ENCODE peak calls at places on chromosomes 7 and 10, in ten cellular contexts. N is CD8-positive, alpha-beta T cell; P is sigmoid colon; Y is naive thymus-derived CD4-positive, alpha-beta T cell; O is spleen; L is tibial nerve; D is GM23338; J is heart right ventricle; G is upper lobe of right lung; R is RWPE2. K is an unnamed sample. For H3K4me1, the result is how much of the 10 kb centered on the place peaks cover.

GRCh38 chr10:124671486-124672075 is 72.6 kb downstream of the FAM53B start:
- DNase-seq in N (no peak), P (peak), Y (no peak), O (peak), L (peak), D (peak), J (peak), G (no peak), R (no peak), K (no peak)

GRCh38 chr7:89837515-89837914 is 316.8 kb upstream of the STEAP1 start:
- DNase-seq in N (no peak), P (no peak), Y (no peak), O (no peak), L (no peak), D (no peak), J (no peak), G (no peak), R (no peak), K (no peak)

GRCh38 chr7:91239171-91239604 is 25.0 kb upstream of the FZD1 start:
- DNase-seq in N (no peak), P (no peak), Y (no peak), O (no peak), L (peak), D (no peak), J (no peak), G (no peak), R (no peak), K (peak)

GRCh38 chr7:128244861-128245260 is 3.8 kb downstream of the LEP start:
- DNase-seq in N (no peak), P (no peak), Y (no peak), O (no peak), L (no peak), D (no peak), J (no peak), G (no peak), R (no peak), K (no peak)

GRCh38 chr10:63722537-63722936 is 201.3 kb downstream of the REEP3 start:
- DNase-seq in N (no peak), P (peak), Y (no peak), O (no peak), L (no peak), D (no peak), J (no peak), G (no peak), R (no peak), K (no peak)

GRCh38 chr7:28410628-28411578 is 1.4 kb upstream of the CREB5 start:
- DNase-seq in N (no peak), P (peak), Y (no peak), O (no peak), L (peak), D (peak), J (peak), G (no peak), R (no peak), K (no peak)

GRCh38 chr7:80439894-80440811 is 71.7 kb downstream of the GNAT3 start:
- DNase-seq in N (no peak), P (no peak), Y (no peak), O (no peak), L (peak), D (no peak), J (no peak), G (no peak), R (no peak), K (no peak)

GRCh38 chr7:157876469-157877285 is 539.9 kb downstream of the DNAJB6 start:
- DNase-seq in N (no peak), P (no peak), Y (no peak), O (peak), L (no peak), D (no peak), J (no peak), G (no peak), R (peak), K (no peak)

GRCh38 chr7:12638851-12639467 is 48.5 kb upstream of the ARL4A start:
- DNase-seq in N (no peak), P (no peak), Y (no peak), O (no peak), L (no peak), D (peak), J (no peak), G (no peak), R (no peak), K (no peak)

GRCh38 chr10:10477859-10478258 is 539.8 kb upstream of the CELF2 start:
- DNase-seq in N (no peak), P (no peak), Y (no peak), O (no peak), L (no peak), D (no peak), J (no peak), G (no peak), R (no peak), K (no peak)

GRCh38 chr10:29946614-29946952 is 112.8 kb downstream of the JCAD start:
- DNase-seq in N (no peak), P (no peak), Y (no peak), O (no peak), L (no peak), D (no peak), J (no peak), G (no peak), R (no peak), K (no peak)

GRCh38 chr7:31108097-31108657 is 56.1 kb downstream of the ADCYAP1R1 start:
- DNase-seq in N (no peak), P (no peak), Y (no peak), O (no peak), L (no peak), D (no peak), J (no peak), G (no peak), R (peak), K (no peak)

GRCh38 chr7:155132431-155132830 is 62.3 kb downstream of the HTR5A start:
- DNase-seq in N (no peak), P (no peak), Y (no peak), O (no peak), L (no peak), D (no peak), J (no peak), G (no peak), R (no peak), K (no peak)

GRCh38 chr10:27822286-27822685 is 76.7 kb upstream of the MKX start:
- DNase-seq in N (no peak), P (no peak), Y (no peak), O (no peak), L (no peak), D (no peak), J (no peak), G (no peak), R (no peak), K (no peak)

GRCh38 chr7:36283711-36284130 is 105.9 kb upstream of the ANLN start:
- DNase-seq in N (no peak), P (peak), Y (no peak), O (peak), L (peak), D (no peak), J (peak), G (peak), R (peak), K (no peak)

GRCh38 chr7:2399848-2400587 is 3.4 kb upstream of the CHST12 start:
- DNase-seq in N (no peak), P (peak), Y (no peak), O (no peak), L (peak), D (no peak), J (peak), G (peak), R (no peak), K (peak)

GRCh38 chr7:159040912-159041711 is 103.6 kb downstream of the VIPR2 start:
- DNase-seq in N (no peak), P (peak), Y (no peak), O (no peak), L (no peak), D (no peak), J (no peak), G (no peak), R (no peak), K (peak)

GRCh38 chr7:73391396-73391795 is 42.2 kb upstream of the FZD9 start:
- DNase-seq in N (no peak), P (no peak), Y (no peak), O (no peak), L (no peak), D (no peak), J (no peak), G (no peak), R (no peak), K (no peak)

GRCh38 chr10:102368072-102368471 is 27.4 kb upstream of the NFKB2 start:
- DNase-seq in N (no peak), P (no peak), Y (no peak), O (no peak), L (no peak), D (no peak), J (no peak), G (no peak), R (no peak), K (no peak)

GRCh38 chr7:100397336-100398081 is 24.2 kb downstream of the PILRA start:
- DNase-seq in N (no peak), P (no peak), Y (no peak), O (peak), L (no peak), D (peak), J (no peak), G (no peak), R (no peak), K (no peak)

GRCh38 chr7:6127129-6127490 is 95.9 kb downstream of the ANKRD61 start:
- DNase-seq in N (no peak), P (no peak), Y (no peak), O (no peak), L (no peak), D (no peak), J (no peak), G (no peak), R (no peak), K (no peak)

GRCh38 chr10:73810735-73811465 is 498 bp downstream of the NDST2 start:
- DNase-seq in N (peak), P (no peak), Y (peak), O (peak), L (no peak), D (peak), J (peak), G (peak), R (no peak), K (no peak)

GRCh38 chr7:1968397-1969111 is 264.2 kb downstream of the MAD1L1 start:
- DNase-seq in N (no peak), P (no peak), Y (no peak), O (peak), L (no peak), D (no peak), J (no peak), G (peak), R (no peak), K (no peak)

GRCh38 chr7:111274882-111275281 is 184.0 kb downstream of the LRRN3 start:
- DNase-seq in N (no peak), P (no peak), Y (no peak), O (no peak), L (no peak), D (no peak), J (no peak), G (no peak), R (no peak), K (no peak)

GRCh38 chr7:141695803-141696289 is 6.1 kb downstream of the DENND11 start:
- DNase-seq in N (no peak), P (no peak), Y (no peak), O (no peak), L (no peak), D (no peak), J (no peak), G (no peak), R (no peak), K (no peak)

GRCh38 chr10:102504179-102504975 is 605 bp downstream of the SUFU start:
- DNase-seq in N (no peak), P (peak), Y (peak), O (peak), L (peak), D (peak), J (peak), G (peak), R (no peak), K (no peak)

GRCh38 chr10:100637785-100638184 is 102.0 kb downstream of the HIF1AN start:
- DNase-seq in N (no peak), P (no peak), Y (no peak), O (no peak), L (no peak), D (peak), J (no peak), G (no peak), R (no peak), K (no peak)

GRCh38 chr10:130432271-130432670 is 296.1 kb downstream of the GLRX3 start:
- DNase-seq in N (no peak), P (no peak), Y (no peak), O (no peak), L (no peak), D (no peak), J (no peak), G (no peak), R (no peak), K (no peak)

GRCh38 chr10:7444576-7445226 is 33.9 kb upstream of the SFMBT2 start:
- DNase-seq in N (no peak), P (no peak), Y (no peak), O (peak), L (no peak), D (no peak), J (no peak), G (no peak), R (no peak), K (no peak)

DNA sequence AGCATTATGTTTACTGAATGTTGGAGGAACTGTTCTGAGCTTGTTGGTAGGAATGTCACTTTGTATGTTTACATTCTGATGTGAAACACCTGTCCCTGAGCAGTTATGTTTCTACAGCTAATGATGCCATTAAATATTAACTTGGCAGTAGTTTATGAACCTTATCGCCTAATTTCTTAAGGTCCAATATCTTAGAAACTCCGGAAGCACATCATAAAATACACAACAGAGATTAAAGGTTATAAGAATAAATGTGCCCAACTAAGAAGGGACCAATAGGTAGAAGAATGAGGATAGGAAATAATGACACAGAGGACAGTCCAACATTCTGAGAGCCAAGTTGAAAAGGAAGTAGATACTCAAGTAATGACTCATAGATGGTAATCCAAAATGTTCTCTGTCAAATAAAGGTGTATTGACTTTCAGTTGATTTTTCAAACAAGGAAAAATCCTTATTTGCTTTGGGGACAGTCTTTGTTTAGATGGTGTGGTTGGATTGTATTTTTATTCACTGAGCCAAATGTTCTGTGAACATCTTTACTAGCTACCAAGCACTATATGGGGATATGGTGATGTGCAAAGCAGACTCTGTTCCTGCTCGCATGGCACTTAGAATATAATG is 31.9 kb downstream of the LCOR start:
- DNase-seq in N (no peak), P (no peak), Y (no peak), O (no peak), L (no peak), D (no peak), J (no peak), G (no peak), R (no peak), K (no peak)
- H3K27ac ChIP-seq in N (no peak), P (peak), Y (no peak), O (no peak), L (no peak), D (no peak), J (no peak), G (no peak), R (peak), K (peak)

GRCh38 chr7:55429835-55430499 is 64.8 kb downstream of the LANCL2 start:
- DNase-seq in N (no peak), P (no peak), Y (no peak), O (no peak), L (no peak), D (peak), J (no peak), G (no peak), R (no peak), K (no peak)
- H3K4me1 ChIP-seq in N (under half), P (under half), Y (under half), O (under half), L (under half), D (under half), J (under half), G (under half), R (under half), K (under half)

DNA sequence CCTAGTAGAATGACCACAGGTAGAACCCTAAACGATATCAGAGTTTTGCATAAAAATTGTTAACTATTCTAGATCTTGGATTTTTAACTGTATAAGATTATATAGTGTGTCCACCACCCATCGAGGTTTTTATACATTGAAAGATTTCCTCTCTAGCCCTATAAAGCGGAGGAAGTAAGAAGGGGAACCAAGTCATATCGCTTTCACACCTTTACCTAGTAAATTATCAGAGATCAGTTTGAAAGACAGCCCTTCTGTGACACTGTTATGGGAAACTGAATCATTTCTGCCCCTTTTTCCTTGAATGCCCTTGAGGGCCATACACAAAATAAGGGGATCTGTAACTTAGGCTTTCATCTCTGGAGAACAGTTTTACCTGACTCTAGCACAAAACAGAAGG is 8.3 kb upstream of the GPR37 start:
- DNase-seq in N (no peak), P (no peak), Y (no peak), O (no peak), L (no peak), D (no peak), J (no peak), G (no peak), R (no peak), K (no peak)
- H3K4me3 ChIP-seq in N (no peak), P (no peak), Y (no peak), O (no peak), L (no peak), D (no peak), J (no peak), G (no peak), R (no peak), K (no peak)

GRCh38 chr7:150736864-150737263 is 354 bp upstream of the GIMAP5 start:
- DNase-seq in N (no peak), P (no peak), Y (no peak), O (no peak), L (no peak), D (no peak), J (no peak), G (no peak), R (no peak), K (no peak)
- H3K27ac ChIP-seq in N (peak), P (peak), Y (peak), O (peak), L (no peak), D (no peak), J (peak), G (peak), R (no peak), K (no peak)

GRCh38 chr7:107396990-107397389 is 72.9 kb upstream of the GPR22 start:
- DNase-seq in N (no peak), P (no peak), Y (no peak), O (no peak), L (no peak), D (no peak), J (no peak), G (no peak), R (no peak), K (no peak)
- H3K4me1 ChIP-seq in N (under half), P (under half), Y (under half), O (under half), L (under half), D (under half), J (under half), G (under half), R (under half), K (under half)

DNA sequence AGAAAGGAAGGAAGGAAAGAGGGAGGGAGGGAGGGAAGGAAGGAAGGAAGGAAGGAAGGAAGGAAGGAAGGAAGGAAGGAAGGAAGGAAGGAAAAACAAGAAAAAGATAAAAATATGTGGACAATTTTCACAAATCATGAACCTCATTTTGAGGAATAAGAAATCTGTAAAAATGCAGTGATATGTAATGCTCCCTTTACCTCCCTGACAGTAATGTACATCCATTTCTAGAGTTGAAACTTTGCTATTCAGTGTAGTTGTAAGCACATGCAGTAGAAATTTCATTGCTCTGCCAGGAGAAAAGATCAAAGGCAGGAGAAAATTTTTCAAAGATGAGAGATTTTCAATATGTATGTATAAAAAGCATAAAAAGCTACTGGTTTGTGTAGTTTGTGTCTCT is 189.5 kb upstream of the MYO3A start:
- DNase-seq in N (no peak), P (no peak), Y (no peak), O (no peak), L (no peak), D (no peak), J (no peak), G (no peak), R (no peak), K (no peak)
- H3K4me3 ChIP-seq in N (no peak), P (no peak), Y (no peak), O (no peak), L (no peak), D (no peak), J (no peak), G (no peak), R (no peak), K (no peak)

GRCh38 chr10:58477902-58478301 is 34.8 kb upstream of the BICC1 start:
- DNase-seq in N (no peak), P (no peak), Y (no peak), O (no peak), L (no peak), D (peak), J (no peak), G (no peak), R (no peak), K (no peak)

GRCh38 chr10:58479016-58479415 is 33.7 kb upstream of the BICC1 start:
- DNase-seq in N (no peak), P (no peak), Y (no peak), O (no peak), L (no peak), D (no peak), J (no peak), G (no peak), R (no peak), K (no peak)

GRCh38 chr10:58477122-58477521 is 35.5 kb upstream of the BICC1 start:
- DNase-seq in N (no peak), P (peak), Y (no peak), O (no peak), L (no peak), D (peak), J (peak), G (no peak), R (no peak), K (peak)

GRCh38 chr10:58473966-58474365 is 38.7 kb upstream of the BICC1 start:
- DNase-seq in N (no peak), P (no peak), Y (no peak), O (no peak), L (no peak), D (no peak), J (no peak), G (no peak), R (no peak), K (no peak)

GRCh38 chr10:58475322-58476277 is 37.1 kb upstream of the BICC1 start:
- DNase-seq in N (no peak), P (no peak), Y (no peak), O (no peak), L (no peak), D (no peak), J (no peak), G (no peak), R (no peak), K (peak)
- H3K27ac ChIP-seq in N (no peak), P (no peak), Y (no peak), O (no peak), L (peak), D (no peak), J (no peak), G (peak), R (no peak), K (peak)

GRCh38 chr10:86413046-86413728 is 46.6 kb upstream of the GRID1 start:
- DNase-seq in N (no peak), P (no peak), Y (no peak), O (no peak), L (no peak), D (no peak), J (no peak), G (no peak), R (no peak), K (no peak)

GRCh38 chr10:86415583-86415982 is 49.0 kb upstream of the GRID1 start:
- DNase-seq in N (no peak), P (no peak), Y (no peak), O (no peak), L (no peak), D (no peak), J (no peak), G (no peak), R (no peak), K (no peak)

GRCh38 chr10:86411852-86412550 is 45.4 kb upstream of the GRID1 start:
- DNase-seq in N (no peak), P (no peak), Y (no peak), O (no peak), L (no peak), D (no peak), J (no peak), G (no peak), R (no peak), K (no peak)

GRCh38 chr10:86411281-86411841 is 44.8 kb upstream of the GRID1 start:
- DNase-seq in N (no peak), P (no peak), Y (peak), O (no peak), L (no peak), D (no peak), J (no peak), G (no peak), R (no peak), K (no peak)

DNA sequence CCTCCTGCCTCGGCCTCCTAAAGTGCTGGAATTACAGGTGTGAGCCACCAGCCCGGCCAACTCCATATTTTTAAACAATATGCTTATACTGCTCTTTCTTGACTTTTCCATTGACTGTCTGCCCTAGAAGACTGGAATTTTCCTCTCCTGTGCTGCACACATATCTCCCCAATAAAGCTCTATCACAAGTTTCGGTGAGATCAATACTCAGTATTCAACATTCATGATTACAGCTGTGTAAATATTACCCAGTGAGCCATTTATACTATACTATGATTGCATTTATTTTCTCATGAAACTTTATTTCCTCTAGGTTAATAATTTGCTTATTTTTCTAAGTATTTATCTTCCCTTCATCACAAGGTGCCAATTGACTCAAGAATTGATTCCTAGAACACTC is 48.5 kb upstream of the GRID1 start:
- DNase-seq in N (no peak), P (no peak), Y (no peak), O (no peak), L (no peak), D (no peak), J (no peak), G (no peak), R (no peak), K (no peak)
- H3K4me1 ChIP-seq in N (half or more), P (under half), Y (under half), O (under half), L (under half), D (under half), J (under half), G (under half), R (under half), K (under half)